ENCODE peak calls at places on chromosomes 11 and 22, in nine cellular contexts. Q, U, I, X, V, W, S, F and M are unnamed samples. For H3K4me1 and H3K9me3, the result is how much of the 10 kb centered on the place peaks cover.

GRCh38 chr11:126991596-126991995 is 9.0 kb downstream of the KIRREL3 start:
- DNase-seq in Q (peak), U (no peak), I (no peak), X (no peak), V (no peak), W (no peak), S (no peak), F (no peak), M (no peak)

GRCh38 chr11:67662142-67662805 is 11.7 kb upstream of the ACY3 start:
- DNase-seq in Q (no peak), U (no peak), I (no peak), X (no peak), V (no peak), W (no peak), S (no peak), F (no peak), M (no peak)

GRCh38 chr11:127002669-127003259 is 2.2 kb upstream of the KIRREL3 start:
- DNase-seq in Q (no peak), U (no peak), I (no peak), X (no peak), V (no peak), W (no peak), S (no peak), F (no peak), M (no peak)

GRCh38 chr11:106493751-106494150 is 416.3 kb downstream of the AASDHPPT start:
- DNase-seq in Q (no peak), U (peak), I (no peak), X (no peak), V (no peak), W (no peak), S (no peak), F (no peak), M (no peak)

GRCh38 chr11:30346068-30346688 is 23.3 kb downstream of the ARL14EP start:
- DNase-seq in Q (peak), U (peak), I (peak), X (no peak), V (no peak), W (peak), S (no peak), F (no peak), M (no peak)

GRCh38 chr11:12019337-12019736 is 10.9 kb upstream of the DKK3 start:
- DNase-seq in Q (peak), U (peak), I (no peak), X (no peak), V (peak), W (no peak), S (peak), F (no peak), M (no peak)

GRCh38 chr22:50656122-50657070 is 16.2 kb upstream of the SHANK3 start:
- DNase-seq in Q (no peak), U (peak), I (no peak), X (no peak), V (no peak), W (no peak), S (no peak), F (no peak), M (peak)

GRCh38 chr22:44542561-44543222 is 44.7 kb upstream of the RTL6 start:
- DNase-seq in Q (no peak), U (no peak), I (no peak), X (no peak), V (no peak), W (no peak), S (no peak), F (no peak), M (no peak)

GRCh38 chr22:36900880-36901279 is 12.5 kb upstream of the CSF2RB start:
- DNase-seq in Q (no peak), U (no peak), I (no peak), X (no peak), V (no peak), W (peak), S (no peak), F (peak), M (no peak)

GRCh38 chr11:86818466-86819282 is 18.3 kb downstream of the PRSS23 start:
- DNase-seq in Q (peak), U (peak), I (peak), X (no peak), V (no peak), W (peak), S (no peak), F (no peak), M (no peak)

GRCh38 chr11:115718945-115719344 is 214.7 kb upstream of the CADM1 start:
- DNase-seq in Q (no peak), U (no peak), I (no peak), X (no peak), V (no peak), W (no peak), S (no peak), F (no peak), M (no peak)
- H3K4me3 ChIP-seq in Q (no peak), U (no peak), I (no peak), X (no peak), V (no peak), W (no peak), S (no peak), F (no peak), M (no peak)

GRCh38 chr11:113615098-113615497 is 91.0 kb downstream of the TMPRSS5 start:
- DNase-seq in Q (no peak), U (no peak), I (no peak), X (no peak), V (no peak), W (no peak), S (no peak), F (no peak), M (no peak)
- H3K4me1 ChIP-seq in Q (under half), U (under half), I (under half), X (under half), V (under half), W (under half), S (under half), F (under half), M (under half)

DNA sequence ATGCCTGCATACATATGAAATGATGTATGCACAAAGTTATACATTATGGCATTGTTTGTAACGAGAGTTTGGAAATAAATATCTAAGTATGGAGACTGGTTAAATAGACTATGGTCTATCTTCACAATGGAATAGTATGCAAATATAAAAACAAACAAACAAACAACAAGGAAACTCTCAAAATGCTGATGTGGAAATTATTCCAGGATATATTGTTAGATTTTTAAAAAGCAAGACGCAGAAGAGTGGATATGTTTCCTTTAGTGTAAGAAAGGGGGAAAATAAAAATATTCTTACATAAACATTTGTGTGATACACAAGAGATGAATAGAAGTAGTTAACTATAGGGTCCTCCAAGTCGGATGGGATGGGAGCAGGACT is 10.8 kb upstream of the CRKL start:
- DNase-seq in Q (no peak), U (no peak), I (no peak), X (no peak), V (no peak), W (no peak), S (no peak), F (no peak), M (no peak)
- H3K9me3 ChIP-seq in Q (under half), U (under half), I (under half), X (under half), V (under half), W (under half), S (under half), F (under half), M (under half)

DNA sequence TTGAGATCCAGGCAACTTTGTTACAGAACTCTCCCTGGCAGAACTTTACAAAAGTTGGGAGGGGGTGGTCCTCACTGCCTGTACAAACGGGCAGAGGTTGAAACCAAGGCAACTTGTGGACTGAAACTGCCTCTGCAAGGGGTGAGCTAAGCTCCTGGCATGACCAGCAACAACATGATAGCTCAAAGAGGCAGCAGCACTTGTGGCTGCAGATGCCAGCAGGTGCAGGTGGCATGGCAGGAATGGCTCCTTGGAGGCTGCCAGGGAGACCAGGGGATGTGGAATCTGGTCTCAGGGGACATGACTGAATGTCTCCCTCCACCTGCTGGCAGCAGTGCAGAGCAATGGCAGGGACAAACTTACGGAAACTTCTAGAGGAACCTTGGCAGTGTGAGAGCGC is 38.8 kb upstream of the PHF21A start:
- DNase-seq in Q (no peak), U (no peak), I (no peak), X (no peak), V (peak), W (peak), S (no peak), F (no peak), M (no peak)
- H3K4me3 ChIP-seq in Q (no peak), U (no peak), I (no peak), X (no peak), V (no peak), W (no peak), S (no peak), F (no peak), M (no peak)